ENCODE peak calls at places on chromosome X, in seven cellular contexts. B is IMR-90, K is neuronal stem cell, J is trophoblast cell, M is H9, E is mesendoderm, O is H1. C is an unnamed sample.

GRCh38 chrX:94051926-94052325 is 377.9 kb downstream of the FAM133A start:
- DNase-seq in J (no peak), M (peak; percentile 85), K (no peak), B (no peak), O (no peak), E (peak; percentile 86), C (no peak)

GRCh38 chrX:154806837-154807501 is 1.7 kb upstream of the MPP1 start:
- DNase-seq in B (no peak), K (no peak), E (no peak), M (no peak), O (no peak), J (no peak), C (no peak)

GRCh38 chrX:83508526-83509245 is 596 bp downstream of the POU3F4 start:
- DNase-seq in K (no peak), B (no peak), O (peak; percentile 54), E (peak; percentile 37), J (no peak), M (peak; percentile 32), C (no peak)

GRCh38 chrX:129798888-129799287 is 19.1 kb downstream of the SASH3 start:
- DNase-seq in O (no peak), B (no peak), K (no peak), M (no peak), J (no peak), E (no peak), C (no peak)

GRCh38 chrX:30971761-30972603 is 82.9 kb upstream of the TAB3 start:
- DNase-seq in J (no peak), E (peak; percentile 59), M (peak; percentile 42), K (peak; percentile 9), O (no peak), B (peak; percentile 45), C (peak; percentile 29)

GRCh38 chrX:40340116-40340515 is 240.7 kb upstream of the ATP6AP2 start:
- DNase-seq in B (no peak), M (no peak), J (no peak), O (no peak), E (no peak), K (no peak), C (no peak)

GRCh38 chrX:22194207-22194606 is 78.5 kb upstream of the CBLL2 start:
- DNase-seq in M (no peak), K (no peak), O (no peak), J (no peak), E (no peak), B (no peak), C (no peak)

GRCh38 chrX:41561045-41561444 is 113.9 kb downstream of the NYX start:
- DNase-seq in M (no peak), K (no peak), B (peak; percentile 95), J (no peak), E (peak; percentile 40), O (no peak), C (peak; percentile 91)

GRCh38 chrX:113305496-113305895 is 464.9 kb upstream of the AMOT start:
- DNase-seq in O (no peak), J (no peak), M (no peak), B (peak; percentile 4), K (no peak), E (no peak), C (peak; percentile 60)

GRCh38 chrX:100926453-100926852 is 2.3 kb downstream of the XKRX start:
- DNase-seq in O (no peak), K (no peak), M (no peak), E (no peak), J (peak; percentile 42), B (peak; percentile 18), C (no peak)

GRCh38 chrX:13007519-13008188 is 32.7 kb downstream of the TMSB4X start:
- DNase-seq in M (no peak), B (peak; percentile 33), K (no peak), E (no peak), J (no peak), O (no peak), C (no peak)

GRCh38 chrX:22534643-22535042 is 261.9 kb downstream of the CBLL2 start:
- DNase-seq in M (no peak), O (no peak), K (no peak), B (peak; percentile 85), E (no peak), J (no peak), C (peak; percentile 1)

GRCh38 chrX:141724186-141724585 is 25.6 kb upstream of the SPANXD start:
- DNase-seq in E (no peak), J (no peak), B (no peak), O (no peak), M (no peak), K (no peak), C (no peak)

GRCh38 chrX:22310779-22311178 is 38.1 kb downstream of the CBLL2 start:
- DNase-seq in E (no peak), K (no peak), O (no peak), M (no peak), J (no peak), B (peak; percentile 48), C (peak; percentile 11)

GRCh38 chrX:24294619-24295018 is 19.2 kb downstream of the SUPT20HL2 start:
- DNase-seq in K (no peak), E (peak; percentile 40), J (no peak), B (no peak), M (peak; percentile 75), O (peak; percentile 57), C (peak; percentile 6)

DNA sequence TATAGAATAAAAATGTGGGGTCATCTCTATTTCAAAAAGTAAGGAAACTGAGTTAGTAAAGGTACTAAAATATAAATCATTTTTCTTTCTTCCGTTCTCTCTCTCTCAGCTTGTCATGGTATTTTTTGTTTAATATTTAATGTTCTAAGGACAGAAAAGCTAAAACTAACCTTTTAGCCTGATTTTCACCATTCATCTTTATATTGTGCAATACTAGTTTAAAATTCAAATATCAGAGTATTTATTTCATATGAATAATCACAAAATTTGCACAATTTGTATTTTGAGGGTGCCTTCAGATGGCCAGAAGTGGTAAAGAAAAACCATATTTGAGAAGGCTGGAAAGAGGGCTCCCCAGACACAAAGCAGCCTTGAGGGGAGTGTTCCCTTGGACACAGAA is 197.6 kb upstream of the AR start:
- DNase-seq in J (no peak), M (no peak), B (no peak), O (no peak), E (no peak), K (no peak), C (no peak)
- H3K18ac ChIP-seq in J (no peak overlapping the region), M (no peak overlapping the region), B (no peak overlapping the region), O (no peak overlapping the region), E (no peak overlapping the region), K (no peak overlapping the region), C (no peak overlapping the region)

GRCh38 chrX:37378399-37378798 is 29.2 kb downstream of the PRRG1 start:
- DNase-seq in O (no peak), J (no peak), E (peak; percentile 0), B (peak; percentile 6), M (no peak), K (no peak), C (peak; percentile 39)

GRCh38 chrX:37380256-37380655 is 31.1 kb downstream of the PRRG1 start:
- DNase-seq in E (no peak), J (no peak), B (no peak), O (no peak), K (no peak), M (no peak), C (no peak)

GRCh38 chrX:37383313-37383712 is 34.1 kb downstream of the PRRG1 start:
- DNase-seq in E (no peak), K (no peak), M (no peak), J (no peak), B (peak; percentile 28), O (no peak), C (peak; percentile 30)

GRCh38 chrX:37378830-37379229 is 29.7 kb downstream of the PRRG1 start:
- DNase-seq in J (no peak), B (no peak), M (no peak), E (no peak), O (no peak), K (no peak), C (no peak)

DNA sequence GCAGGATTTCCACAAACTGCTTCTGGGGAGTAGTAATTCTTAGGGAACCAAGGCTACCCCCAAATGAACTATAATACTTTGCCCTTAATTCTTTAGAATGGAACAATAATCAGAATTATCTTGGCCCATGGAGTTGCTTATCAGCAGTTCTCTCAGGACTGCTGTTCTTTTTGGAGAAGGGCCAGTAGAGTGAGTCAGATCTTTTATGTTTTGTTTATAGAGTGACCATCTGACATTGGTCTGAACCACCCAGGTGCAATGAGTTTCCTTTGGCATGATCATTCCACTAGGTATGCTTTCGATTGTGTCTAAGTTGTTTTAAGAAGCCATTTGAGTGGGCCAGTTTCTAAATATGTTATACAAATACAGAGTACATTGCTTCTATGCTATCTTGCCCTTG is 31.8 kb downstream of the PRRG1 start:
- DNase-seq in B (peak; percentile 82), M (no peak), K (no peak), J (no peak), O (no peak), E (no peak), C (peak; percentile 66)
- H3K4me1 ChIP-seq in B (no peaks in the 10 kb centered on the region), M (no peaks in the 10 kb centered on the region), K (no peaks in the 10 kb centered on the region), J (no peaks in the 10 kb centered on the region), O (no peaks in the 10 kb centered on the region), E (no peaks in the 10 kb centered on the region), C (no peaks in the 10 kb centered on the region)

DNA sequence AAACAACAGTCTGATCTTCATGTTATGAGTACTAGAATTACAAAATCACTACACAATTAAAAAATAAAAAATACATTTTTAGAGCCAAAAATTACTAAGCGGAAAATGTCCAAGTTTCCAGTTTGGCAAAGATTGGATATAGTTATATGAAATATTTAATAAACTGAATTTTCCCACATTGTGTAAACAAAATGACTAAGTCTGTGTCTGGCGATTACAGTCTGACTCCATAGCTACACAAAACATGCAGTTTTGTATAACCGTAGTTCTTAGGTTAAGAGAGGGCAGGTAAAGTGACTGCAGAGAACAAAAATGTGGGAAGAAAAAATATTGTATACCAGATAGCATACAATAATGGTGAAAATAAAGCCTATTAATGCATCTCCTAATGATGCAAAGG is 59.2 kb upstream of the TMEM47 start:
- DNase-seq in O (no peak), M (no peak), K (no peak), J (no peak), E (no peak), B (peak; percentile 11), C (no peak)
- H3K18ac ChIP-seq in O (no peak overlapping the region), M (no peak overlapping the region), K (no peak overlapping the region), J (no peak overlapping the region), E (no peak overlapping the region), B (no peak overlapping the region), C (no peak overlapping the region)

GRCh38 chrX:19772306-19772705 is 115.1 kb downstream of the SH3KBP1 start:
- DNase-seq in O (no peak), K (no peak), B (peak; percentile 38), J (no peak), M (no peak), E (no peak), C (peak; percentile 48)
- H3K4me1 ChIP-seq in O (peaks cover 2% of the 10 kb centered on the region), K (no peaks in the 10 kb centered on the region), B (peaks cover 11% of the 10 kb centered on the region), J (peaks cover 5% of the 10 kb centered on the region), M (peaks cover 5% of the 10 kb centered on the region), E (no peaks in the 10 kb centered on the region), C (peaks cover 3% of the 10 kb centered on the region)

GRCh38 chrX:153634832-153635231 is 12.2 kb upstream of the DUSP9 start:
- DNase-seq in K (no peak), B (no peak), E (no peak), O (no peak), M (peak; percentile 18), J (no peak), C (no peak)
- H3K18ac ChIP-seq in K (no peak overlapping the region), B (no peak overlapping the region), E (no peak overlapping the region), O (no peak overlapping the region), M (no peak overlapping the region), J (no peak overlapping the region), C (no peak overlapping the region)

DNA sequence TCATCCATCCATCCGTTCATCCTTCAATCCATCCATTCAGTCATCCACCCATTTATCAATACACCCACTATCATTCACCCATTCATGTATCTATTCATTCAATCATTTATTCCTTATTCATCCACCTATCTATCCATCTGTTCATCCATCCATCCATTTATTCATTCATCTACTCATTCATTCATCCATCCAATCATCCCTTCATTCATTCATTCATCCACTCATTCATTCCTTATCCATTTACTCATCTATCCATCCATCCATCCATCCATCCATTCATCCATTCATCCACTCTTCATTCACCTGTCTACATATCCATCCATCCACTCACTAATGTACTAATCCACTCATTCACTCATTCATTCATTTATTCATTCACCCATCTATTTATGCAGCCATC is 9.5 kb downstream of the P2RY8 start:
- DNase-seq in M (no peak), J (no peak), O (no peak), E (no peak), K (no peak), B (no peak), C (no peak)
- H3K4me1 ChIP-seq in M (no peaks in the 10 kb centered on the region), J (no peaks in the 10 kb centered on the region), O (no peaks in the 10 kb centered on the region), E (no peaks in the 10 kb centered on the region), K (no peaks in the 10 kb centered on the region), B (no peaks in the 10 kb centered on the region), C (no peaks in the 10 kb centered on the region)

C was measured in mesenchymal stem cell.